ENCODE peak calls at places on chromosomes 7 and 10, in six cellular contexts. One of them, this sample, is unnamed.

GRCh38 chr10:47340613-47341170 is 7.5 kb upstream of the RBP3 start:
- DNase-seq in fibroblast of lung: peak; percentile 53
- DNase-seq in epithelial cell of proximal tubule: peak; percentile 9
- DNase-seq in stimulated activated CD4-positive, alpha-beta T cell treated with anti-CD3 and anti-CD28 coated beads, Interleukin-15, amount 100 ng/mL, for 1 hour: peak; percentile 47
- DNase-seq in substantia nigra: no peak
- DNase-seq in SK-N-MC: no peak
- DNase-seq in this sample: peak; percentile 60

GRCh38 chr10:125871341-125871740 is 9.8 kb downstream of the DHX32 start:
- DNase-seq in SK-N-MC: no peak
- DNase-seq in fibroblast of lung: peak; percentile 34
- DNase-seq in stimulated activated CD4-positive, alpha-beta T cell treated with anti-CD3 and anti-CD28 coated beads, Interleukin-15, amount 100 ng/mL, for 1 hour: no peak
- DNase-seq in epithelial cell of proximal tubule: no peak
- DNase-seq in substantia nigra: no peak
- DNase-seq in this sample: no peak

GRCh38 chr10:23362879-23363787 is 18.5 kb upstream of the C10orf67 start:
- DNase-seq in substantia nigra: no peak
- DNase-seq in fibroblast of lung: no peak
- DNase-seq in epithelial cell of proximal tubule: no peak
- DNase-seq in SK-N-MC: no peak
- DNase-seq in stimulated activated CD4-positive, alpha-beta T cell treated with anti-CD3 and anti-CD28 coated beads, Interleukin-15, amount 100 ng/mL, for 1 hour: no peak
- DNase-seq in this sample: no peak

GRCh38 chr10:14884082-14884481 is 5.4 kb downstream of the SUV39H2 start:
- DNase-seq in substantia nigra: no peak
- DNase-seq in fibroblast of lung: no peak
- DNase-seq in SK-N-MC: no peak
- DNase-seq in epithelial cell of proximal tubule: no peak
- DNase-seq in stimulated activated CD4-positive, alpha-beta T cell treated with anti-CD3 and anti-CD28 coated beads, Interleukin-15, amount 100 ng/mL, for 1 hour: no peak
- DNase-seq in this sample: no peak

GRCh38 chr7:99525713-99526440 is 21.4 kb downstream of the ZKSCAN5 start:
- DNase-seq in SK-N-MC: no peak
- DNase-seq in substantia nigra: no peak
- DNase-seq in epithelial cell of proximal tubule: no peak
- DNase-seq in stimulated activated CD4-positive, alpha-beta T cell treated with anti-CD3 and anti-CD28 coated beads, Interleukin-15, amount 100 ng/mL, for 1 hour: no peak
- DNase-seq in fibroblast of lung: peak; percentile 15
- DNase-seq in this sample: no peak

GRCh38 chr10:133401500-133401899 is 7.5 kb downstream of the MTG1 start:
- DNase-seq in substantia nigra: no peak
- DNase-seq in epithelial cell of proximal tubule: no peak
- DNase-seq in stimulated activated CD4-positive, alpha-beta T cell treated with anti-CD3 and anti-CD28 coated beads, Interleukin-15, amount 100 ng/mL, for 1 hour: no peak
- DNase-seq in fibroblast of lung: no peak
- DNase-seq in SK-N-MC: no peak
- DNase-seq in this sample: no peak

GRCh38 chr7:111198255-111198654 is 107.3 kb downstream of the LRRN3 start:
- DNase-seq in stimulated activated CD4-positive, alpha-beta T cell treated with anti-CD3 and anti-CD28 coated beads, Interleukin-15, amount 100 ng/mL, for 1 hour: no peak
- DNase-seq in fibroblast of lung: peak; percentile 100
- DNase-seq in SK-N-MC: no peak
- DNase-seq in epithelial cell of proximal tubule: peak; percentile 89
- DNase-seq in substantia nigra: no peak
- DNase-seq in this sample: no peak

GRCh38 chr10:86958831-86959736 is 685 bp downstream of the SNCG start:
- DNase-seq in substantia nigra: no peak
- DNase-seq in stimulated activated CD4-positive, alpha-beta T cell treated with anti-CD3 and anti-CD28 coated beads, Interleukin-15, amount 100 ng/mL, for 1 hour: no peak
- DNase-seq in fibroblast of lung: peak; percentile 69
- DNase-seq in SK-N-MC: no peak
- DNase-seq in epithelial cell of proximal tubule: no peak
- DNase-seq in this sample: no peak

GRCh38 chr10:86300931-86301330 is 65.7 kb downstream of the GRID1 start:
- DNase-seq in SK-N-MC: no peak
- DNase-seq in substantia nigra: no peak
- DNase-seq in fibroblast of lung: no peak
- DNase-seq in stimulated activated CD4-positive, alpha-beta T cell treated with anti-CD3 and anti-CD28 coated beads, Interleukin-15, amount 100 ng/mL, for 1 hour: no peak
- DNase-seq in epithelial cell of proximal tubule: no peak
- DNase-seq in this sample: no peak

GRCh38 chr10:126508535-126509040 is 120.3 kb upstream of the ADAM12 start:
- DNase-seq in SK-N-MC: no peak
- DNase-seq in epithelial cell of proximal tubule: no peak
- DNase-seq in fibroblast of lung: no peak
- DNase-seq in substantia nigra: no peak
- DNase-seq in stimulated activated CD4-positive, alpha-beta T cell treated with anti-CD3 and anti-CD28 coated beads, Interleukin-15, amount 100 ng/mL, for 1 hour: no peak
- DNase-seq in this sample: no peak

GRCh38 chr10:106608101-106608500 is 556.4 kb downstream of the SORCS1 start:
- DNase-seq in stimulated activated CD4-positive, alpha-beta T cell treated with anti-CD3 and anti-CD28 coated beads, Interleukin-15, amount 100 ng/mL, for 1 hour: no peak
- DNase-seq in substantia nigra: no peak
- DNase-seq in fibroblast of lung: peak; percentile 11
- DNase-seq in epithelial cell of proximal tubule: no peak
- DNase-seq in SK-N-MC: no peak
- DNase-seq in this sample: no peak

GRCh38 chr7:128158370-128158769 is 82.7 kb upstream of the LEP start:
- DNase-seq in fibroblast of lung: no peak
- DNase-seq in SK-N-MC: no peak
- DNase-seq in stimulated activated CD4-positive, alpha-beta T cell treated with anti-CD3 and anti-CD28 coated beads, Interleukin-15, amount 100 ng/mL, for 1 hour: no peak
- DNase-seq in epithelial cell of proximal tubule: no peak
- DNase-seq in substantia nigra: no peak
- DNase-seq in this sample: no peak

GRCh38 chr7:37234334-37234733 is 214.3 kb downstream of the ELMO1 start:
- DNase-seq in stimulated activated CD4-positive, alpha-beta T cell treated with anti-CD3 and anti-CD28 coated beads, Interleukin-15, amount 100 ng/mL, for 1 hour: no peak
- DNase-seq in SK-N-MC: no peak
- DNase-seq in fibroblast of lung: no peak
- DNase-seq in substantia nigra: no peak
- DNase-seq in epithelial cell of proximal tubule: no peak
- DNase-seq in this sample: no peak

GRCh38 chr10:101050206-101051069 is 11.4 kb upstream of the KAZALD1 start:
- DNase-seq in fibroblast of lung: peak; percentile 42
- DNase-seq in stimulated activated CD4-positive, alpha-beta T cell treated with anti-CD3 and anti-CD28 coated beads, Interleukin-15, amount 100 ng/mL, for 1 hour: peak; percentile 59
- DNase-seq in epithelial cell of proximal tubule: no peak
- DNase-seq in SK-N-MC: no peak
- DNase-seq in substantia nigra: no peak
- DNase-seq in this sample: no peak

GRCh38 chr7:33841658-33842057 is 63.7 kb upstream of the BMPER start:
- DNase-seq in substantia nigra: no peak
- DNase-seq in stimulated activated CD4-positive, alpha-beta T cell treated with anti-CD3 and anti-CD28 coated beads, Interleukin-15, amount 100 ng/mL, for 1 hour: no peak
- DNase-seq in SK-N-MC: peak; percentile 20
- DNase-seq in fibroblast of lung: peak; percentile 31
- DNase-seq in epithelial cell of proximal tubule: no peak
- DNase-seq in this sample: peak; percentile 33

This sample was measured in tibial nerve.